ENCODE peak calls at places on chromosomes 6 and 20, in nine cellular contexts. L is A673, U is cardiac muscle cell, B is fibroblast of pulmonary artery, V is SJSA1, R is psoas muscle, G is lower lobe of right lung, Y is BE2C, C is AG04450. J is an unnamed sample.

GRCh38 chr6:167424060-167424673 is 99.3 kb downstream of the TTLL2 start:
- DNase-seq in L (no peak), U (no peak), B (no peak), V (no peak), R (no peak), G (no peak), Y (no peak), C (no peak), J (no peak)

GRCh38 chr6:42539135-42539534 is 24.7 kb upstream of the UBR2 start:
- DNase-seq in L (no peak), U (no peak), B (no peak), V (no peak), R (no peak), G (no peak), Y (no peak), C (no peak), J (no peak)

GRCh38 chr6:1870267-1870666 is 260.6 kb downstream of the FOXC1 start:
- DNase-seq in L (no peak), U (no peak), B (no peak), V (no peak), R (no peak), G (no peak), Y (no peak), C (no peak), J (no peak)

GRCh38 chr6:160428069-160428430 is 79.9 kb downstream of the SLC22A3 start:
- DNase-seq in L (no peak), U (peak), B (peak), V (no peak), R (peak), G (peak), Y (peak), C (no peak), J (no peak)

GRCh38 chr20:46558511-46558959 is 8.1 kb upstream of the OCSTAMP start:
- DNase-seq in L (peak), U (peak), B (peak), V (no peak), R (peak), G (no peak), Y (no peak), C (peak), J (peak)

GRCh38 chr6:106997392-106998257 is 23.1 kb upstream of the CD24 start:
- DNase-seq in L (peak), U (peak), B (peak), V (peak), R (no peak), G (peak), Y (peak), C (peak), J (no peak)

GRCh38 chr6:12339808-12340487 is 49.8 kb downstream of the EDN1 start:
- DNase-seq in L (no peak), U (no peak), B (no peak), V (no peak), R (no peak), G (no peak), Y (peak), C (no peak), J (no peak)

GRCh38 chr6:53095270-53095669 is 30.1 kb downstream of the FBXO9 start:
- DNase-seq in L (no peak), U (no peak), B (no peak), V (no peak), R (no peak), G (no peak), Y (no peak), C (no peak), J (no peak)

GRCh38 chr20:58716476-58717277 is 24.1 kb downstream of the NPEPL1 start:
- DNase-seq in L (no peak), U (no peak), B (no peak), V (no peak), R (peak), G (no peak), Y (peak), C (no peak), J (no peak)

GRCh38 chr6:100103194-100103593 is 109.2 kb upstream of the MCHR2 start:
- DNase-seq in L (no peak), U (no peak), B (no peak), V (no peak), R (no peak), G (no peak), Y (no peak), C (no peak), J (no peak)

GRCh38 chr20:46703435-46703834 is 6.0 kb upstream of the SLC2A10 start:
- DNase-seq in L (no peak), U (no peak), B (no peak), V (no peak), R (no peak), G (no peak), Y (no peak), C (no peak), J (no peak)

GRCh38 chr20:54340667-54341081 is 132.8 kb downstream of the PFDN4 start:
- DNase-seq in L (no peak), U (peak), B (peak), V (peak), R (no peak), G (no peak), Y (no peak), C (peak), J (no peak)

GRCh38 chr6:45903959-45904358 is 111.7 kb downstream of the CLIC5 start:
- DNase-seq in L (no peak), U (no peak), B (no peak), V (no peak), R (no peak), G (no peak), Y (no peak), C (no peak), J (no peak)

GRCh38 chr20:41394931-41395668 is 28.5 kb upstream of the EMILIN3 start:
- DNase-seq in L (no peak), U (no peak), B (no peak), V (no peak), R (no peak), G (peak), Y (no peak), C (no peak), J (no peak)

GRCh38 chr20:56004611-56005388 is 519 bp downstream of the CBLN4 start:
- DNase-seq in L (no peak), U (no peak), B (no peak), V (no peak), R (no peak), G (no peak), Y (no peak), C (no peak), J (no peak)

GRCh38 chr20:44186674-44187053 is 324 bp downstream of the JPH2 start:
- DNase-seq in L (no peak), U (no peak), B (no peak), V (peak), R (no peak), G (no peak), Y (no peak), C (no peak), J (no peak)

GRCh38 chr6:45714795-45715507 is 300.7 kb downstream of the CLIC5 start:
- DNase-seq in L (peak), U (peak), B (peak), V (peak), R (no peak), G (no peak), Y (peak), C (peak), J (peak)

GRCh38 chr6:11538049-11538798 is 675 bp downstream of the TMEM170B start:
- DNase-seq in L (peak), U (peak), B (no peak), V (no peak), R (peak), G (peak), Y (peak), C (no peak), J (no peak)

GRCh38 chr6:129766959-129767728 is 57.2 kb upstream of the ARHGAP18 start:
- DNase-seq in L (peak), U (peak), B (peak), V (peak), R (peak), G (peak), Y (peak), C (peak), J (no peak)

GRCh38 chr6:92777146-92777740 is 642.1 kb downstream of the EPHA7 start:
- DNase-seq in L (peak), U (peak), B (peak), V (no peak), R (no peak), G (no peak), Y (no peak), C (no peak), J (peak)

GRCh38 chr6:155850408-155850841 is 394.8 kb upstream of the NOX3 start:
- DNase-seq in L (no peak), U (peak), B (peak), V (peak), R (no peak), G (no peak), Y (no peak), C (no peak), J (peak)

GRCh38 chr6:122673345-122673961 is 63.2 kb downstream of the PKIB start:
- DNase-seq in L (no peak), U (no peak), B (no peak), V (no peak), R (no peak), G (no peak), Y (no peak), C (no peak), J (no peak)

GRCh38 chr6:137517404-137517803 is 23.2 kb upstream of the OLIG3 start:
- DNase-seq in L (no peak), U (no peak), B (no peak), V (no peak), R (no peak), G (no peak), Y (no peak), C (no peak), J (no peak)

GRCh38 chr6:21102201-21102600 is 491.4 kb upstream of the SOX4 start:
- DNase-seq in L (no peak), U (no peak), B (no peak), V (no peak), R (no peak), G (no peak), Y (no peak), C (no peak), J (no peak)

GRCh38 chr6:41289815-41290214 is 3.3 kb upstream of the TREM1 start:
- DNase-seq in L (no peak), U (no peak), B (no peak), V (no peak), R (no peak), G (no peak), Y (no peak), C (no peak), J (no peak)

GRCh38 chr6:38058022-38058421 is 238.5 kb downstream of the ZFAND3 start:
- DNase-seq in L (peak), U (no peak), B (peak), V (no peak), R (no peak), G (no peak), Y (no peak), C (peak), J (peak)

GRCh38 chr6:48610846-48611245 is 499.8 kb upstream of the PTCHD4 start:
- DNase-seq in L (peak), U (peak), B (peak), V (no peak), R (no peak), G (no peak), Y (no peak), C (no peak), J (peak)

GRCh38 chr6:35327349-35328027 is 14.9 kb upstream of the PPARD start:
- DNase-seq in L (peak), U (peak), B (peak), V (peak), R (peak), G (peak), Y (peak), C (peak), J (no peak)

GRCh38 chr6:40848868-40849524 is 190.0 kb downstream of the UNC5CL start:
- DNase-seq in L (no peak), U (no peak), B (no peak), V (no peak), R (no peak), G (no peak), Y (no peak), C (no peak), J (no peak)

GRCh38 chr6:20744911-20745557 is 210.8 kb downstream of the CDKAL1 start:
- DNase-seq in L (no peak), U (no peak), B (no peak), V (no peak), R (no peak), G (no peak), Y (no peak), C (no peak), J (no peak)

DNA sequence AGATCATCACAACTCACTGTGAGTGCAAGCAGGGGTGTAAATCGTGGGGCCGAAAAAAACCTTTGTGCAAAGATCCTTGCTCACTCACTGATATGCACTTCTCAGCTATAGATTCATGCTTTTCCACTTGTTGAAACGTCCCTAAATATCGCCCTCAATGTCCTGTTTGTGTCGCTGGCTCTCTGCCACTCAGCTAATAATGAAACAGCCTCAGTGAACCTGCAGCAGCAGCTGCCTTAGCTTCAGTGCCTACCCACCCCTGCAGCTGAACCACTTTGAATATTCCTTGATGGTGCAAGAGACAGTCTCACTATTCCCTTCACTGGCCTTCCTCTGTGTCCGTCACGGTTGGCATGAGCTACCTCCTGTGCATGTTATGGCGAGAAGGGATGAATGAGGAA is 128.9 kb upstream of the NAA20 start:
- DNase-seq in L (no peak), U (no peak), B (peak), V (no peak), R (peak), G (no peak), Y (no peak), C (no peak), J (no peak)
- H3K4me3 ChIP-seq in L (no peak), U (no peak), B (peak), V (no peak), R (peak), G (peak), Y (no peak), C (peak), J (no peak)

DNA sequence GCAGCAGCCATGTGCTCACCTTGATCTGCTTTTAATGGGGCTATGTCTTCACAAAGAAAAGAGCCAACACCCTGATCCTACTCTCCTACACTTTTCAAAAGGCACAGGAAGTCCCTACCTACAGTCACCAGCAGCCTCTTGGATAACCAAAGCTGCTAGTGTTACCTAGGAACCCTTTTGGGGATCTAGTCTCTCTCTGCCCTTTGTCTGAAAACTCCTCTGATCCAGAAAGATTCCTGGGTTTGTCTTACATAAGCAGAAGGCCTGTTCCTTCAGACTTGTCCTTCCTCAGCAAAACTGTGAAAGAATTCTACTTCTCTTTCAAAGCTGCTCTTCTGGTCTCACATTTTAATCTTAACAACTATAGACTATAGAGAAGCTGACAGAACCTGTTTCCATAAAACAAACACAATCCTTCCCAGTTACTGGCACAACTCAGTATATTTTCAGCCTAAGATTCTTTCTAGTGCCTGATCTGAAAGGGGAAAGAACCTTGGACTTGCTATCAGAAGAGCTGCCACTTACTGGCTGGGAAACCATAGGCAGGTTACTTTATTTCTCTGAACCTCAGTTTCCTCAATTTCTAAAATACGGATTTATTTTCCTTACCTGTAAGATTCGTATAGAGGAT is 2.9 kb downstream of the PLAGL2 start:
- DNase-seq in L (no peak), U (no peak), B (no peak), V (no peak), R (no peak), G (no peak), Y (no peak), C (no peak), J (no peak)
- H3K4me3 ChIP-seq in L (no peak), U (peak), B (no peak), V (no peak), R (peak), G (peak), Y (no peak), C (no peak), J (no peak)

GRCh38 chr6:3023663-3024483 is 24.2 kb downstream of the NQO2 start:
- DNase-seq in L (peak), U (peak), B (peak), V (peak), R (peak), G (peak), Y (peak), C (peak), J (peak)
- H3K4me3 ChIP-seq in L (peak), U (no peak), B (peak), V (peak), R (peak), G (peak), Y (peak), C (no peak), J (peak)

DNA sequence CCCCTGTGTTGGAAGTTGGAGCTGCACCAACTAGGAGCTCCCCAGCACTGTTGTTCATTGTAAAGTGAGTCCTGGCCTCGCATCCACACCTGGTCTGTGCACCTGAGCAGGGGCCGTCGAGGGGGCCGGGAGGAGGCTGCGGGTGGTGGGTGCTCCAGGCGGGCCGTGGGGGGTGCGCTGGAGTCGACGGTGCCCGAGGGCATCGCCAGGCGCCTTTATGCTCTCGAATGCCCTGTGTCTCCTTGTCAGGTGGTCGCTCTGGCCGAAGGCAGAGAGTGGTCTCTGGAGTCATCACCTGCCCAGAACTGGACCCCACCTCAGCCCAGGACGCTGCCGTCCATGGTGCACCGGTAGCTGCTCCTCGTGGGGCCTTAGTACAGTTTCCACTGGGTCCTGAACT is 4.3 kb downstream of the ARFGAP1 start:
- DNase-seq in L (no peak), U (no peak), B (no peak), V (no peak), R (no peak), G (no peak), Y (no peak), C (no peak), J (no peak)
- H3K4me3 ChIP-seq in L (no peak), U (no peak), B (no peak), V (no peak), R (no peak), G (no peak), Y (no peak), C (no peak), J (no peak)

GRCh38 chr6:132425176-132425575 is 23.9 kb upstream of the MOXD1 start:
- DNase-seq in L (no peak), U (no peak), B (no peak), V (no peak), R (no peak), G (no peak), Y (no peak), C (no peak), J (no peak)

GRCh38 chr6:132418566-132418965 is 17.3 kb upstream of the MOXD1 start:
- DNase-seq in L (no peak), U (no peak), B (no peak), V (no peak), R (no peak), G (no peak), Y (no peak), C (no peak), J (no peak)

DNA sequence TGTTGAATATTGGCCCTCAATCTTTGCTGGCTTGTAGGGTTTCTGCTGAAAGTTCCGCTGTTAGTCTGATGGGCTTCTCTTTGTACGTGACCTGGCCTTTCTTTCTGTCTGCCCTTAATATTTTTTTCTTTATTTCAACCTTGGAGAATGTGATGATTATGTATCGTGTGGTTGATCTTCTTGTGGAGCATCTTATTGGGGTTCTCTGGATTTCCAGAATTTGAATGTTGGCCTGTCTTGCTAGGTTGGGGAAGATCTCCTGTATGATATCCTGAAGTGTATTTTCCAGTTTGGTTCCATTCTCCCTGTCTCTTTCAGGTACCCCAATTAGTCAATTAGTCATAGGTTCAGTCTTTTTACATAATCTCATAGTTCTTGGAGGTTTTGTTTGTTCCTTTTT is 22.6 kb upstream of the MOXD1 start:
- DNase-seq in L (no peak), U (no peak), B (no peak), V (no peak), R (no peak), G (no peak), Y (no peak), C (no peak), J (no peak)
- H3K4me3 ChIP-seq in L (no peak), U (no peak), B (no peak), V (no peak), R (no peak), G (no peak), Y (no peak), C (no peak), J (no peak)

DNA sequence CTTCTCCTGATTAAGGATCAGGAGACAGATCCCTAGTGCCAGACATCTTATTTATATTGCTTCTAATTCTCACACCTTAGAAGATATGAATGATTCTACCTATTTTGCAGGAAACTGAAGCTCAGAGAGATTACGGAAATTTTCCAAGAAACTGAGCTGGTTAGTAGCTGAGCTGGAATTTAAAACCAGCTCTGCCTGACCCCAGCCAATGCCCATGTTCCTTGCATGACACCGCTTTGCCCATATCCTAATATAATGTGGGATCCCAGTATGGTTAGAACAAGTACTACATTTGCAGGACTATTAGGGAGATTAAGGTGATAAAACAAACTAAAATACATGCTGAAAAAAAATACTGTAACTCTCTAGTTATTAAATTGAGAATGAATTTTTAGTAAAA is 1.9 kb downstream of the TMEM30A start:
- DNase-seq in L (no peak), U (no peak), B (no peak), V (no peak), R (no peak), G (no peak), Y (no peak), C (no peak), J (no peak)
- H3K4me3 ChIP-seq in L (peak), U (peak), B (peak), V (peak), R (peak), G (peak), Y (peak), C (peak), J (peak)

GRCh38 chr20:31833931-31834521 is 11.4 kb downstream of the FOXS1 start:
- DNase-seq in L (no peak), U (no peak), B (no peak), V (peak), R (no peak), G (no peak), Y (no peak), C (no peak), J (no peak)

GRCh38 chr20:31837896-31838397 is 7.5 kb downstream of the FOXS1 start:
- DNase-seq in L (no peak), U (peak), B (peak), V (peak), R (no peak), G (no peak), Y (no peak), C (no peak), J (no peak)

GRCh38 chr20:31835554-31835953 is 9.8 kb downstream of the FOXS1 start:
- DNase-seq in L (no peak), U (no peak), B (no peak), V (no peak), R (no peak), G (no peak), Y (no peak), C (no peak), J (no peak)

GRCh38 chr20:31836853-31837608 is 8.4 kb downstream of the FOXS1 start:
- DNase-seq in L (no peak), U (peak), B (no peak), V (peak), R (no peak), G (no peak), Y (peak), C (no peak), J (no peak)

GRCh38 chr20:31835977-31836852 is 9.2 kb downstream of the FOXS1 start:
- DNase-seq in L (no peak), U (peak), B (peak), V (peak), R (peak), G (peak), Y (peak), C (peak), J (peak)
- H3K4me3 ChIP-seq in L (no peak), U (no peak), B (no peak), V (no peak), R (no peak), G (no peak), Y (no peak), C (no peak), J (no peak)

J was measured in retinal pigment epithelial cell.